ENCODE peak calls at places on chromosomes 16 and 17, in four cellular contexts. S, P, Y and L are unnamed samples.

GRCh38 chr17:35748323-35748960 is 4.6 kb downstream of the GAS2L2 start:
- DNase-seq in S (peak), P (no peak), Y (no peak), L (no peak)

GRCh38 chr17:60804831-60805230 is 127.2 kb downstream of the BCAS3 start:
- DNase-seq in S (no peak), P (no peak), Y (no peak), L (no peak)

GRCh38 chr17:48747445-48748363 is 19.2 kb upstream of the HOXB13 start:
- DNase-seq in S (no peak), P (no peak), Y (no peak), L (no peak)

GRCh38 chr17:41429667-41430066 is 5.3 kb upstream of the KRT37 start:
- DNase-seq in S (no peak), P (no peak), Y (no peak), L (no peak)

GRCh38 chr17:77441130-77441920 is 300.6 kb downstream of the SEC14L1 start:
- DNase-seq in S (peak), P (peak), Y (no peak), L (peak)

GRCh38 chr16:56068816-56069215 is 122.5 kb upstream of the GNAO1 start:
- DNase-seq in S (no peak), P (no peak), Y (no peak), L (no peak)

GRCh38 chr17:60641810-60642220 is 35.8 kb upstream of the BCAS3 start:
- DNase-seq in S (peak), P (peak), Y (peak), L (peak)

GRCh38 chr16:80804061-80804450 is 342 bp downstream of the CDYL2 start:
- DNase-seq in S (peak), P (peak), Y (peak), L (no peak)

GRCh38 chr17:40538019-40538935 is 27.0 kb downstream of the CCR7 start:
- DNase-seq in S (no peak), P (no peak), Y (no peak), L (peak)

GRCh38 chr17:8621585-8621984 is 8.9 kb downstream of the MYH10 start:
- DNase-seq in S (peak), P (no peak), Y (no peak), L (no peak)

GRCh38 chr17:69535022-69535570 is 120.6 kb downstream of the MAP2K6 start:
- DNase-seq in S (no peak), P (no peak), Y (no peak), L (no peak)

GRCh38 chr16:380837-381787 is 666 bp downstream of the PGAP6 start:
- DNase-seq in S (no peak), P (no peak), Y (no peak), L (peak)

GRCh38 chr16:65180986-65181710 is 59.3 kb upstream of the CDH11 start:
- DNase-seq in S (no peak), P (no peak), Y (no peak), L (no peak)

GRCh38 chr17:9355841-9356240 is 219.8 kb downstream of the STX8 start:
- DNase-seq in S (no peak), P (no peak), Y (no peak), L (no peak)

GRCh38 chr16:26269663-26270062 is 577.9 kb downstream of the HS3ST4 start:
- DNase-seq in S (no peak), P (no peak), Y (no peak), L (peak)

GRCh38 chr17:45021607-45022287 is 29.7 kb downstream of the DCAKD start:
- DNase-seq in S (peak), P (peak), Y (no peak), L (peak)

GRCh38 chr17:56176101-56176500 is 22.8 kb downstream of the ANKFN1 start:
- DNase-seq in S (no peak), P (no peak), Y (no peak), L (no peak)

GRCh38 chr16:81491522-81492188 is 47.0 kb downstream of the CMIP start:
- DNase-seq in S (no peak), P (no peak), Y (no peak), L (no peak)

GRCh38 chr17:1796800-1797199 is 32.9 kb downstream of the SMYD4 start:
- DNase-seq in S (no peak), P (no peak), Y (no peak), L (no peak)

GRCh38 chr16:9185396-9185795 is 94.0 kb downstream of the HAPSTR1 start:
- DNase-seq in S (no peak), P (no peak), Y (no peak), L (no peak)

GRCh38 chr17:1490643-1491405 is 1.7 kb downstream of the MYO1C start:
- DNase-seq in S (peak), P (peak), Y (no peak), L (peak)

GRCh38 chr17:18362509-18363020 is 785 bp downstream of the SHMT1 start:
- DNase-seq in S (peak), P (no peak), Y (no peak), L (peak)

GRCh38 chr16:54821731-54822130 is 108.9 kb upstream of the IRX5 start:
- DNase-seq in S (no peak), P (no peak), Y (no peak), L (no peak)

GRCh38 chr17:78325076-78325712 is 34.7 kb downstream of the SOCS3 start:
- DNase-seq in S (no peak), P (no peak), Y (no peak), L (no peak)

GRCh38 chr16:85554791-85555548 is 58.2 kb upstream of the GSE1 start:
- DNase-seq in S (peak), P (peak), Y (no peak), L (peak)

GRCh38 chr17:8046929-8047768 is 8.3 kb downstream of the ALOX15B start:
- DNase-seq in S (no peak), P (no peak), Y (no peak), L (no peak)

GRCh38 chr16:83706394-83706793 is 101.4 kb upstream of the HSBP1 start:
- DNase-seq in S (no peak), P (no peak), Y (no peak), L (no peak)

GRCh38 chr17:12731839-12732238 is 57.5 kb upstream of the ARHGAP44 start:
- DNase-seq in S (no peak), P (no peak), Y (no peak), L (no peak)

GRCh38 chr17:2042355-2042929 is 620 bp downstream of the OVCA2 start:
- DNase-seq in S (peak), P (no peak), Y (no peak), L (no peak)

GRCh38 chr16:86455116-86455515 is 55.2 kb upstream of the FOXF1 start:
- DNase-seq in S (no peak), P (no peak), Y (peak), L (no peak)